ENCODE peak calls at places on chromosomes 16 and 17, in ten cellular contexts. L is progenitor cell of endocrine pancreas, X is RCC 7860, M is left lung, B is EL, A is iPS DF 6.9, D is glutamatergic neuron, Y is amniotic stem cell, W is Calu3, T is aorta. Z is an unnamed sample.

GRCh38 chr16:14086477-14086876 is 15.4 kb downstream of the MRTFB start:
- DNase-seq in L (no peak), X (no peak), M (no peak), B (no peak), A (no peak), D (no peak), Y (no peak), W (no peak), T (no peak), Z (no peak)

GRCh38 chr16:621526-622105 is 9.2 kb upstream of the WFIKKN1 start:
- DNase-seq in L (no peak), X (no peak), M (peak), B (no peak), A (no peak), D (no peak), Y (no peak), W (no peak), T (no peak), Z (no peak)

GRCh38 chr17:58759522-58759921 is 3.9 kb downstream of the PPM1E start:
- DNase-seq in L (no peak), X (no peak), M (no peak), B (no peak), A (no peak), D (no peak), Y (no peak), W (no peak), T (no peak), Z (no peak)

GRCh38 chr17:7263071-7263800 is 958 bp upstream of the CLDN7 start:
- DNase-seq in L (peak), X (no peak), M (no peak), B (no peak), A (no peak), D (no peak), Y (no peak), W (peak), T (no peak), Z (no peak)

GRCh38 chr16:89845417-89845816 is 17.1 kb downstream of the SPIRE2 start:
- DNase-seq in L (no peak), X (no peak), M (no peak), B (no peak), A (no peak), D (no peak), Y (no peak), W (no peak), T (no peak), Z (no peak)

GRCh38 chr16:28534542-28535373 is 4.0 kb downstream of the NUPR1 start:
- DNase-seq in L (no peak), X (no peak), M (no peak), B (no peak), A (no peak), D (no peak), Y (no peak), W (no peak), T (peak), Z (no peak)

GRCh38 chr17:66474810-66475497 is 172.5 kb downstream of the PRKCA start:
- DNase-seq in L (no peak), X (no peak), M (no peak), B (no peak), A (no peak), D (no peak), Y (no peak), W (no peak), T (no peak), Z (no peak)

GRCh38 chr16:75208861-75209505 is 2.0 kb upstream of the CTRB2 start:
- DNase-seq in L (no peak), X (no peak), M (peak), B (no peak), A (no peak), D (no peak), Y (no peak), W (no peak), T (peak), Z (no peak)

GRCh38 chr17:75344664-75345063 is 55.4 kb upstream of the SLC25A19 start:
- DNase-seq in L (no peak), X (no peak), M (no peak), B (no peak), A (no peak), D (peak), Y (no peak), W (no peak), T (no peak), Z (no peak)

GRCh38 chr16:88069397-88070168 is 118.3 kb downstream of the BANP start:
- DNase-seq in L (no peak), X (no peak), M (peak), B (no peak), A (no peak), D (peak), Y (no peak), W (no peak), T (no peak), Z (no peak)

GRCh38 chr16:4052801-4053662 is 63.2 kb downstream of the ADCY9 start:
- DNase-seq in L (no peak), X (no peak), M (no peak), B (peak), A (no peak), D (peak), Y (no peak), W (peak), T (peak), Z (no peak)

GRCh38 chr17:31900877-31901276 is 631 bp downstream of the UTP6 start:
- DNase-seq in L (no peak), X (no peak), M (no peak), B (peak), A (no peak), D (no peak), Y (no peak), W (no peak), T (no peak), Z (no peak)